ENCODE peak calls at places on chromosomes 6 and 20, in ten cellular contexts. E is PC-9; G is effector memory CD8-positive, alpha-beta T cell; V is stimulated activated naive CD4-positive, alpha-beta T cell; Z is HFF-Myc; W is breast epithelium; H is DMS79 treated with DMSO at 0.1 percent for 48 hours; Q is T-helper 1 cell; D is ELR; X is sigmoid colon. U is an unnamed sample.

GRCh38 chr20:1403624-1404023 is 10.8 kb upstream of the FKBP1A start:
- DNase-seq in E (no peak), G (no peak), V (no peak), Z (no peak), W (no peak), H (no peak), Q (no peak), D (no peak), X (no peak), U (no peak)

GRCh38 chr20:32155017-32155965 is 45.8 kb downstream of the TM9SF4 start:
- DNase-seq in E (no peak), G (no peak), V (no peak), Z (peak; percentile 38), W (peak; percentile 67), H (peak; percentile 94), Q (no peak), D (peak; percentile 97), X (peak; percentile 87), U (no peak)

GRCh38 chr20:25867776-25868649 is 171.4 kb upstream of the ZNF337 start:
- DNase-seq in E (peak; percentile 37), G (peak; percentile 31), V (peak; percentile 81), Z (no peak), W (no peak), H (peak; percentile 83), Q (peak; percentile 62), D (peak; percentile 65), X (peak; percentile 89), U (peak; percentile 40)

GRCh38 chr6:118679293-118679692 is 27.9 kb upstream of the CEP85L start:
- DNase-seq in E (peak; percentile 73), G (no peak), V (no peak), Z (no peak), W (no peak), H (no peak), Q (no peak), D (peak; percentile 45), X (no peak), U (no peak)

GRCh38 chr6:37047421-37047931 is 42.0 kb downstream of the FGD2 start:
- DNase-seq in E (no peak), G (no peak), V (peak; percentile 13), Z (no peak), W (no peak), H (no peak), Q (no peak), D (no peak), X (peak; percentile 58), U (no peak)

GRCh38 chr6:116412270-116412669 is 41.5 kb downstream of the DSE start:
- DNase-seq in E (no peak), G (no peak), V (no peak), Z (no peak), W (no peak), H (no peak), Q (no peak), D (no peak), X (peak; percentile 66), U (no peak)

GRCh38 chr20:10239954-10240353 is 21.3 kb downstream of the SNAP25 start:
- DNase-seq in E (peak; percentile 38), G (no peak), V (no peak), Z (no peak), W (peak; percentile 62), H (peak; percentile 73), Q (no peak), D (peak; percentile 39), X (no peak), U (no peak)

GRCh38 chr6:81696505-81696904 is 56.0 kb downstream of the TENT5A start:
- DNase-seq in E (peak; percentile 81), G (no peak), V (no peak), Z (no peak), W (no peak), H (no peak), Q (no peak), D (peak; percentile 20), X (no peak), U (no peak)

GRCh38 chr6:29474996-29475395 is 12.8 kb downstream of the MAS1L start:
- DNase-seq in E (no peak), G (no peak), V (no peak), Z (no peak), W (no peak), H (no peak), Q (no peak), D (peak; percentile 51), X (no peak), U (no peak)

GRCh38 chr6:126804255-126805064 is 314.0 kb upstream of the RSPO3 start:
- DNase-seq in E (no peak), G (no peak), V (no peak), Z (peak; percentile 33), W (no peak), H (no peak), Q (no peak), D (peak; percentile 68), X (no peak), U (no peak)

GRCh38 chr20:40952231-40952630 is 76.4 kb upstream of the TOP1 start:
- DNase-seq in E (peak; percentile 31), G (no peak), V (no peak), Z (no peak), W (no peak), H (no peak), Q (no peak), D (no peak), X (peak; percentile 28), U (no peak)

GRCh38 chr6:82878812-82879211 is 186.8 kb downstream of the UBE3D start:
- DNase-seq in E (no peak), G (no peak), V (no peak), Z (peak; percentile 36), W (no peak), H (no peak), Q (no peak), D (peak; percentile 59), X (no peak), U (no peak)

GRCh38 chr6:98843274-98844243 is 9.2 kb downstream of the POU3F2 start:
- DNase-seq in E (no peak), G (no peak), V (no peak), Z (no peak), W (no peak), H (no peak), Q (no peak), D (no peak), X (no peak), U (no peak)

GRCh38 chr6:37311666-37312473 is 41.9 kb upstream of the RNF8 start:
- DNase-seq in E (no peak), G (no peak), V (no peak), Z (no peak), W (no peak), H (no peak), Q (no peak), D (peak; percentile 65), X (no peak), U (no peak)

GRCh38 chr6:18990313-18990978 is 603.3 kb downstream of the RNF144B start:
- DNase-seq in E (no peak), G (no peak), V (no peak), Z (peak; percentile 4), W (peak; percentile 70), H (no peak), Q (no peak), D (peak; percentile 60), X (peak; percentile 77), U (no peak)

GRCh38 chr6:142014515-142014914 is 118.2 kb upstream of the GJE1 start:
- DNase-seq in E (peak; percentile 76), G (no peak), V (no peak), Z (peak; percentile 70), W (no peak), H (no peak), Q (no peak), D (peak; percentile 99), X (no peak), U (no peak)

GRCh38 chr6:151252626-151253025 is 12.9 kb downstream of the AKAP12 start:
- DNase-seq in E (no peak), G (no peak), V (no peak), Z (no peak), W (no peak), H (no peak), Q (no peak), D (no peak), X (no peak), U (no peak)

GRCh38 chr6:137856138-137856898 is 10.7 kb upstream of the TNFAIP3 start:
- DNase-seq in E (no peak), G (no peak), V (no peak), Z (no peak), W (no peak), H (peak; percentile 70), Q (no peak), D (no peak), X (no peak), U (no peak)

GRCh38 chr20:888057-888456 is 28.1 kb downstream of the ANGPT4 start:
- DNase-seq in E (no peak), G (no peak), V (no peak), Z (no peak), W (no peak), H (no peak), Q (no peak), D (no peak), X (no peak), U (no peak)

GRCh38 chr6:84309336-84309735 is 81.9 kb upstream of the CEP162 start:
- DNase-seq in E (no peak), G (no peak), V (no peak), Z (no peak), W (no peak), H (no peak), Q (no peak), D (no peak), X (no peak), U (no peak)

GRCh38 chr20:58017237-58017969 is 211.1 kb downstream of the ANKRD60 start:
- DNase-seq in E (peak; percentile 95), G (no peak), V (no peak), Z (no peak), W (peak; percentile 81), H (no peak), Q (no peak), D (peak; percentile 98), X (peak; percentile 82), U (no peak)

GRCh38 chr6:47698342-47698787 is at the start of gene ADGRF4:
- DNase-seq in E (peak; percentile 99), G (no peak), V (no peak), Z (no peak), W (no peak), H (no peak), Q (no peak), D (peak; percentile 74), X (no peak), U (no peak)

U was measured in B cell.